ENCODE peak calls at places on chromosomes 3 and 15, in four cellular contexts. F, X, H and D are unnamed samples.

GRCh38 chr3:42830437-42831320 is 21.4 kb downstream of the ACKR2 start:
- DNase-seq in H (peak; percentile 77), X (no peak), F (peak; percentile 78), D (no peak)

GRCh38 chr3:53633197-53633787 is 138.9 kb downstream of the CACNA1D start:
- DNase-seq in X (peak; percentile 37), H (no peak), F (no peak), D (no peak)

GRCh38 chr3:192851821-192852352 is 65.8 kb downstream of the MB21D2 start:
- DNase-seq in F (peak; percentile 86), X (peak; percentile 74), H (no peak), D (peak; percentile 12)

GRCh38 chr15:101497484-101498034 is 8.1 kb upstream of the PCSK6 start:
- DNase-seq in X (peak; percentile 72), F (peak; percentile 77), H (no peak), D (peak; percentile 46)

GRCh38 chr3:100954990-100955389 is 38.2 kb downstream of the ABI3BP start:
- DNase-seq in X (peak; percentile 5), H (no peak), F (no peak), D (no peak)

GRCh38 chr3:53842436-53843194 is 3.6 kb downstream of the CHDH start:
- DNase-seq in H (peak; percentile 19), F (peak; percentile 100), X (peak; percentile 79), D (peak; percentile 88)

GRCh38 chr15:42605281-42605744 is 29.9 kb downstream of the STARD9 start:
- DNase-seq in H (no peak), F (no peak), X (no peak), D (no peak)

GRCh38 chr3:173732237-173732636 is 334.7 kb downstream of the NLGN1 start:
- DNase-seq in H (peak; percentile 24), X (no peak), F (no peak), D (no peak)

GRCh38 chr15:73374599-73374998 is 5.8 kb upstream of the HCN4 start:
- DNase-seq in X (no peak), H (no peak), F (no peak), D (no peak)

GRCh38 chr3:190384241-190384863 is 3.6 kb upstream of the CLDN16 start:
- DNase-seq in X (peak; percentile 60), H (peak; percentile 28), F (peak; percentile 83), D (peak; percentile 75)

GRCh38 chr3:149647812-149648211 is 10.0 kb downstream of the WWTR1 start:
- DNase-seq in H (no peak), F (no peak), X (no peak), D (no peak)
- H3K4me1 ChIP-seq in H (no peaks in the 10 kb centered on the region), F (peaks cover 95% of the 10 kb centered on the region), X (no peaks in the 10 kb centered on the region), D (peaks cover 9% of the 10 kb centered on the region)

GRCh38 chr15:89406218-89406716 is 71.6 kb upstream of the POLG start:
- DNase-seq in H (peak; percentile 30), F (no peak), X (no peak), D (no peak)

GRCh38 chr15:89408512-89409183 is 74.0 kb upstream of the POLG start:
- DNase-seq in X (no peak), H (peak; percentile 27), F (no peak), D (no peak)

GRCh38 chr15:89404023-89404422 is 69.4 kb upstream of the POLG start:
- DNase-seq in H (no peak), X (no peak), F (no peak), D (no peak)

GRCh38 chr15:89409184-89409992 is 74.8 kb upstream of the POLG start:
- DNase-seq in X (no peak), F (no peak), H (peak; percentile 56), D (no peak)

DNA sequence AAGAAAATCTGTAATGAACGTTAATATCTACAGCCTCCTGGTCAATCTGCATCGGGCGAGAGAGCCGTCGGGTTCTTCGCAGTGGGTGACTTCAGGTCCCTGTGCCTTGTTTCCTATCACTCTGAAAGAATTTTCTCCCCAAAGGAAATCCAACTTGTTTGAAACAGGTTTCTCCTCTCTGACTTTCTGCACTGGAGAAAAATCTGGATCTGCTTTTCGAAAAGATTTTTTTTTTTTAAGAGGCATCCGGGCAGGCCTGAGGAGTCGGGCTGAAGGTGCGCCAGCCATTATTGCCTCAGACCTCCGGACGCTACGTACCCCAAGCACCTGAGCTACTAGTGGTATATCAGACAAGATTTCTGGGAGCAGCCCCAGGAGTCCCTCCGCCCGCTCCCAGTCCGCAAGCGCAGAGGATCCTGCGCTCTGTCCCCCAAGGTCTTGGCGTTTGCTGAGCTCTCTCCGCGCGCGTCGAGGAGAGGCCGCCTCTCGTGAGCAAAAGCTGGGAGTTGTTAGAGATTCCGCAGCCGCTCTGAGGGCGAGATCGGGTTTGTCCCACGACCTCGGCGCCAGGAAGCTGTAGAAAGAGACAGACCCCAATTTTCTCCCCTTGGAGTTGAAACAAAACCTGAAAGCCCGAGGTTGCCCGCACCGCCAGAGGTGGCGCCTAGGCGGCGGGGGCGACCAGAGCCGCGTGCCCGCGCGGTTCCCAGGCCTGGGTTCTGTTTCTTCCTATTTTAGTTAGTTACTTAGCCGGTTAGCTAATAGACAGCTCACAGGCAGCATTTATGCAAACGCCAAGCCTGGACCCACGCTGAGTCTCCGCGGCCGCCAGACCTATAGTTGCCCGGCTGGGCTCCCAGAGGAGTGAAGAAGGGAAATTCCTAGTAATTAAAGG is 72.4 kb upstream of the POLG start:
- DNase-seq in F (no peak), H (peak; percentile 72), X (no peak), D (no peak)
- H3K4me3 ChIP-seq in F (no peak overlapping the region), H (peak overlapping the region; percentile 22), X (no peak overlapping the region), D (no peak overlapping the region)

GRCh38 chr3:187777331-187778046 is 32.2 kb upstream of the BCL6 start:
- DNase-seq in H (no peak), X (peak; percentile 26), F (no peak), D (no peak)
- H3K4me1 ChIP-seq in H (peaks cover 20% of the 10 kb centered on the region), X (no peaks in the 10 kb centered on the region), F (peaks cover 25% of the 10 kb centered on the region), D (no peaks in the 10 kb centered on the region)

GRCh38 chr3:167114619-167115018 is 265.5 kb downstream of the ZBBX start:
- DNase-seq in F (no peak), X (no peak), H (peak; percentile 4), D (no peak)

GRCh38 chr3:167109746-167110145 is 270.4 kb downstream of the ZBBX start:
- DNase-seq in X (no peak), H (no peak), F (no peak), D (no peak)

GRCh38 chr3:167106456-167106855 is 273.6 kb downstream of the ZBBX start:
- DNase-seq in F (no peak), X (no peak), H (no peak), D (no peak)

GRCh38 chr3:167113466-167113865 is 266.6 kb downstream of the ZBBX start:
- DNase-seq in X (no peak), F (no peak), H (peak; percentile 32), D (no peak)

DNA sequence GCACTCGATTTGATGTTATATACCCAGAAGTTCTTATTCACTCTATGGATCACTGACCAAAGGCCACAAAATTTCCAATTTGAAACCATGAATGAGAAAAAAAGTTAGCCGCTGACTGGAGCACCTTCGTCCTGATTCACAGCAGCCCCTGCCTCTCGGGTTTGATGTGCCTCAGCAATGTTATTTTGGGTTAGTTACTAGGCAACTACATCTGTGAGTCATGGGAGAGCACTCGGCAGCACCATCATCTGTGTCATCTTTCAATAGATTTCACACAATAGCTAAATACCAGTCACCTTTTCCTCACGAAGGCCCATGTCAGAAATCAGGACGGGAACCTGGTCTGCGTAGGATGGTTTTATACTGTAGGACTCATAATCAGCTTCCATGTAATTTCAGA is 269.2 kb downstream of the ZBBX start:
- DNase-seq in H (peak; percentile 11), X (no peak), F (no peak), D (no peak)
- H3K4me3 ChIP-seq in H (no peak overlapping the region), X (no peak overlapping the region), F (no peak overlapping the region), D (no peak overlapping the region)

DNA sequence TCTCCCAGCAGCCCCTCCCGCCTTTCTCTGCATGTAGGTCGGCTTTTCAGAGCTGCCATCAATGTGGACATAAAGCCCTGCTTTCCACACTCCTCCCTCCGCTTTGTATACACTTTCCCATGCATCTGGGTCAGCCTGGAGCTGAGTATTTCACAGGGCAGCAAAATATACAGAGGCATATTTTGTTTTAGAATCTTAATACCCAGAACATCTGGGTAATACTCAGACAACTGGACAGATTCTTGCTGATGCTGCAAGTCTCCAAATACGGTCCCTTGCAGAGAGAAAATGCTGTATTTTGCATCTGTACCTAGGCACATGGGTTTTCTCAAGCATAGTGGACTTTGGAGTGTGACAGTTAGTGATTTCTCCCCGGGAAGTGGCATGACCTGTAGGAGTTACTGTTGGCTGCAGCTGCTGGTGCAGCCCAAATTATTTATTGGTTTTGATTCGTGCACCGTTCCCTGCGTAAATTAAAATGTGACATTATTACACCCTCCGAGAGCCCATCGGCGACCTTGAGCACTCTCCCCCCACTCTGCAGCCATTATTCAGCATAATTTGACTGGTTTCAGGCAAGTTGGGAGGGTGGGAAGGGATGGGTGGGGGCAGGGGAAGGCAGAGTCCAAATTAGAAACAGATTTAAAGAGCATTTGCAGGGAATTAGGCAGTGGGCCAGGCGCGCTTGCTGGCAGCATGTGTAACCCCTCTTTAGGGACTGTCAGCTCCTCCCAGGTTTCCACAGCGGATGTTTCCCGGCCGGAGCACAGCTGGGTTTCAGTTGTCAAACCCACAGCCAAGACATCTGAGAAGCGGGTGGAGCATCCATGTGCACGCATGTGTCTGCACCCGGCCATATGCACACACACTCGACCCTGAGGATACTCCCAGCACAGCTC is 100.8 kb downstream of the CPN2 start:
- DNase-seq in X (peak; percentile 61), F (no peak), H (no peak), D (no peak)
- H3K4me1 ChIP-seq in X (peaks cover 13% of the 10 kb centered on the region), F (peaks cover 55% of the 10 kb centered on the region), H (peaks cover 33% of the 10 kb centered on the region), D (peaks cover 9% of the 10 kb centered on the region)

DNA sequence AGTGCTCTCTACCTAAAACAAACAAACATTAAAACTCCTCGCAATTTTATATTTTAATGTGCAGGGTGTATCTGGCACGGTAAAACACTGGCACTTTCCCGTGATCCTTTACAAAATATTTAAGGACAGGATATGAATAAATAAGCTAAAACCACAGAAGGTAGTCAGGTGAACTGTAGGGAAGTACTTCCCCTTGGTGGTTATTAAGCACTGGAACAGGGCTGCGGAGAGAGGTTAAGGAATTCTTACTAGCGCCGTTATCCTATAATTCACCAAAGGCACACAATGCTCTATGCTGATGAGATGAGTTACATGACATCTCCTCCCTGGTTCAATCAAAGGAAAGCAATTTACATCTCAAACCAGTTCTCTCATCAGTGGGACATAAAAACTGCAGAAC is 289.8 kb downstream of the ZBTB20 start:
- DNase-seq in X (no peak), F (no peak), H (no peak), D (no peak)
- H3K4me3 ChIP-seq in X (no peak overlapping the region), F (no peak overlapping the region), H (no peak overlapping the region), D (no peak overlapping the region)

GRCh38 chr3:129619726-129620162 is 13.3 kb upstream of the PLXND1 start:
- DNase-seq in F (no peak), H (no peak), X (no peak), D (peak; percentile 23)

GRCh38 chr3:129617381-129618185 is 11.1 kb upstream of the PLXND1 start:
- DNase-seq in X (peak; percentile 1), F (no peak), H (no peak), D (no peak)

GRCh38 chr3:129618901-129619671 is 12.6 kb upstream of the PLXND1 start:
- DNase-seq in X (no peak), F (no peak), H (no peak), D (no peak)

GRCh38 chr3:129616713-129617112 is 10.2 kb upstream of the PLXND1 start:
- DNase-seq in H (no peak), X (peak; percentile 39), F (no peak), D (no peak)

GRCh38 chr3:129618186-129618820 is 11.8 kb upstream of the PLXND1 start:
- DNase-seq in F (no peak), X (peak; percentile 4), H (no peak), D (no peak)
- H3K4me1 ChIP-seq in F (peaks cover 91% of the 10 kb centered on the region), X (peaks cover 13% of the 10 kb centered on the region), H (peaks cover 5% of the 10 kb centered on the region), D (no peaks in the 10 kb centered on the region)